ENCODE peak calls at places on chromosomes 13 and 19, in six cellular contexts. S, T, N, D, J and W are unnamed samples.

GRCh38 chr13:78827471-78827870 is 168.5 kb upstream of the OBI1 start:
- DNase-seq in S (no peak), J (no peak), T (no peak), D (no peak), N (no peak), W (no peak)

GRCh38 chr13:72168126-72168525 is 301.1 kb upstream of the DACH1 start:
- DNase-seq in T (no peak), D (no peak), S (no peak), N (no peak), J (no peak), W (no peak)

GRCh38 chr19:16416574-16416973 is 55.2 kb downstream of the EPS15L1 start:
- DNase-seq in J (no peak), T (no peak), S (no peak), N (no peak), D (no peak), W (no peak)

GRCh38 chr13:35648109-35648508 is 171.6 kb upstream of the MAB21L1 start:
- DNase-seq in S (no peak), T (no peak), D (no peak), J (no peak), N (no peak), W (no peak)

GRCh38 chr13:50428183-50428877 is 413.1 kb downstream of the KCNRG start:
- DNase-seq in J (no peak), N (no peak), T (no peak), S (no peak), D (no peak), W (no peak)

GRCh38 chr13:97224544-97225324 is 2.6 kb downstream of the MBNL2 start:
- DNase-seq in J (peak), S (peak), D (peak), N (peak), T (peak), W (no peak)

GRCh38 chr13:30745917-30746686 is 10.8 kb downstream of the ALOX5AP start:
- DNase-seq in S (no peak), D (peak), N (no peak), T (no peak), J (no peak), W (no peak)

GRCh38 chr19:23118400-23118799 is 1.6 kb downstream of the ZNF730 start:
- DNase-seq in T (no peak), D (no peak), J (no peak), N (no peak), S (no peak), W (no peak)

GRCh38 chr19:4443966-4444764 is 13.4 kb downstream of the UBXN6 start:
- DNase-seq in S (no peak), D (no peak), T (no peak), J (no peak), N (no peak), W (no peak)

GRCh38 chr13:71760226-71760591 is 106.8 kb downstream of the DACH1 start:
- DNase-seq in D (no peak), T (no peak), J (no peak), N (peak), S (no peak), W (no peak)

GRCh38 chr19:47102561-47103135 is 10.9 kb downstream of the ZC3H4 start:
- DNase-seq in J (no peak), T (no peak), N (no peak), S (no peak), D (no peak), W (no peak)

GRCh38 chr19:46903458-46903857 is 42.7 kb downstream of the ARHGAP35 start:
- DNase-seq in N (no peak), T (peak), D (no peak), J (no peak), S (no peak), W (no peak)

GRCh38 chr13:59318320-59318930 is 845.3 kb downstream of the DIAPH3 start:
- DNase-seq in D (peak), N (peak), T (peak), S (peak), J (peak), W (no peak)

GRCh38 chr13:51317262-51317661 is 22.2 kb upstream of the SERPINE3 start:
- DNase-seq in N (no peak), S (no peak), J (no peak), T (no peak), D (no peak), W (no peak)

GRCh38 chr19:46218160-46218559 is 11.4 kb upstream of the IGFL1 start:
- DNase-seq in T (no peak), J (no peak), S (peak), D (peak), N (no peak), W (no peak)

GRCh38 chr19:392375-392970 is 16.5 kb downstream of the C2CD4C start:
- DNase-seq in T (no peak), S (no peak), N (no peak), D (no peak), J (no peak), W (no peak)

GRCh38 chr19:50268501-50268900 is 60.7 kb downstream of the KCNC3 start:
- DNase-seq in D (no peak), S (no peak), N (no peak), J (no peak), T (no peak), W (no peak)

GRCh38 chr19:8536282-8536681 is 22.3 kb upstream of the ZNF414 start:
- DNase-seq in N (no peak), D (no peak), J (no peak), T (no peak), S (no peak), W (no peak)

GRCh38 chr19:29714953-29715694 is at the start of gene C19orf12:
- DNase-seq in S (peak), T (peak), D (no peak), N (peak), J (no peak), W (peak)

GRCh38 chr19:47544476-47544875 is 28.5 kb downstream of the ZNF541 start:
- DNase-seq in N (no peak), S (no peak), T (no peak), D (no peak), J (no peak), W (no peak)

GRCh38 chr13:113548778-113549621 is 35.6 kb upstream of the TFDP1 start:
- DNase-seq in J (no peak), D (no peak), S (no peak), T (no peak), N (no peak), W (no peak)

GRCh38 chr13:22757530-22758120 is 423.2 kb upstream of the SGCG start:
- DNase-seq in J (no peak), N (no peak), D (no peak), S (peak), T (peak), W (no peak)

GRCh38 chr19:18733196-18733647 is 49.7 kb downstream of the CRTC1 start:
- DNase-seq in N (peak), J (peak), S (no peak), D (peak), T (no peak), W (no peak)

GRCh38 chr13:92390217-92390616 is 836.4 kb upstream of the GPC6 start:
- DNase-seq in N (no peak), D (no peak), T (no peak), S (no peak), J (no peak), W (no peak)

GRCh38 chr13:113220877-113221276 is 11.5 kb downstream of the CUL4A start:
- DNase-seq in T (no peak), J (no peak), D (no peak), S (peak), N (no peak), W (no peak)

GRCh38 chr13:97139704-97140103 is 82.4 kb upstream of the MBNL2 start:
- DNase-seq in T (no peak), N (no peak), S (no peak), J (no peak), D (no peak), W (no peak)

GRCh38 chr13:111636271-111636670 is 315.8 kb downstream of the TEX29 start:
- DNase-seq in D (no peak), J (no peak), S (no peak), T (no peak), N (no peak), W (no peak)